ENCODE peak calls at places on chromosomes 2 and 18, in seven cellular contexts. A, L, N, C, T, J and Q are unnamed samples. For H3K4me1 and H3K36me3, the result is how much of the 10 kb centered on the place peaks cover.

GRCh38 chr2:196131949-196132925 is 39.1 kb downstream of the STK17B start:
- DNase-seq in T (no peak), A (no peak), N (no peak), J (peak), L (no peak), C (no peak), Q (peak)

GRCh38 chr2:105184420-105184819 is 57.1 kb upstream of the GPR45 start:
- DNase-seq in A (no peak), L (no peak), N (no peak), C (peak), T (no peak), J (no peak), Q (no peak)

GRCh38 chr2:201500534-201500933 is 49.0 kb downstream of the STRADB start:
- DNase-seq in A (peak), T (no peak), N (no peak), L (no peak), J (peak), C (no peak), Q (no peak)

GRCh38 chr2:172804423-172804822 is 68.8 kb downstream of the RAPGEF4 start:
- DNase-seq in N (no peak), A (no peak), C (no peak), L (no peak), J (no peak), T (no peak), Q (no peak)

GRCh38 chr2:205954707-205955106 is 131.3 kb downstream of the INO80D start:
- DNase-seq in T (no peak), L (no peak), J (no peak), C (no peak), N (no peak), A (no peak), Q (no peak)

GRCh38 chr2:9883897-9884296 is 40.6 kb downstream of the TAF1B start:
- DNase-seq in A (no peak), T (no peak), N (peak), L (no peak), J (no peak), C (no peak), Q (no peak)

GRCh38 chr2:78304678-78305077 is 720.8 kb upstream of the REG3G start:
- DNase-seq in C (no peak), L (no peak), A (no peak), T (no peak), N (no peak), J (no peak), Q (peak)

GRCh38 chr2:43224571-43225092 is 1.8 kb downstream of the ZFP36L2 start:
- DNase-seq in J (peak), N (peak), A (peak), L (no peak), C (no peak), T (peak), Q (no peak)

GRCh38 chr2:44120428-44120827 is 48.2 kb upstream of the PPM1B start:
- DNase-seq in A (peak), L (no peak), T (no peak), J (peak), N (no peak), C (no peak), Q (no peak)

GRCh38 chr2:30204281-30204680 is 27.1 kb upstream of the LBH start:
- DNase-seq in C (no peak), A (no peak), N (no peak), T (no peak), J (no peak), L (no peak), Q (no peak)

GRCh38 chr2:200943527-200944120 is 19.8 kb downstream of the ORC2 start:
- DNase-seq in L (no peak), T (no peak), N (no peak), C (no peak), J (no peak), A (no peak), Q (no peak)

GRCh38 chr2:156434461-156435291 is 1.5 kb upstream of the GPD2 start:
- DNase-seq in T (no peak), N (no peak), C (no peak), A (peak), J (peak), L (no peak), Q (no peak)

GRCh38 chr2:182740681-182741080 is 24.6 kb downstream of the DNAJC10 start:
- DNase-seq in N (no peak), T (no peak), A (no peak), C (no peak), L (no peak), J (no peak), Q (no peak)

GRCh38 chr2:26668041-26668440 is 24.5 kb upstream of the KCNK3 start:
- DNase-seq in J (no peak), C (no peak), L (no peak), N (no peak), T (no peak), A (no peak), Q (no peak)

GRCh38 chr18:59345556-59345955 is 13.5 kb downstream of the LMAN1 start:
- DNase-seq in T (no peak), C (no peak), L (no peak), A (no peak), N (no peak), J (no peak), Q (no peak)

GRCh38 chr2:181823405-181823804 is 68.1 kb upstream of the ITPRID2 start:
- DNase-seq in J (no peak), C (no peak), T (peak), A (no peak), L (no peak), N (no peak), Q (no peak)

GRCh38 chr18:22930089-22930713 is 2.9 kb upstream of the RBBP8 start:
- DNase-seq in C (peak), N (peak), L (peak), A (peak), J (peak), T (peak), Q (peak)

GRCh38 chr18:63320690-63321265 is 1.2 kb upstream of the BCL2 start:
- DNase-seq in L (peak), T (peak), N (peak), C (peak), J (peak), A (peak), Q (peak)

GRCh38 chr2:181848356-181848876 is 43.1 kb upstream of the ITPRID2 start:
- DNase-seq in T (no peak), C (no peak), L (no peak), J (no peak), N (no peak), A (no peak), Q (peak)

GRCh38 chr2:233707979-233708644 is 4.6 kb upstream of the UGT1A5 start:
- DNase-seq in C (no peak), N (no peak), L (no peak), T (no peak), A (peak), J (peak), Q (peak)

GRCh38 chr2:25981596-25982272 is 563 bp downstream of the KIF3C start:
- DNase-seq in C (no peak), A (no peak), T (no peak), J (peak), L (no peak), N (no peak), Q (no peak)

GRCh38 chr2:63842149-63843061 is 709 bp downstream of the UGP2 start:
- DNase-seq in A (peak), J (peak), L (no peak), C (peak), T (peak), N (peak), Q (peak)

DNA sequence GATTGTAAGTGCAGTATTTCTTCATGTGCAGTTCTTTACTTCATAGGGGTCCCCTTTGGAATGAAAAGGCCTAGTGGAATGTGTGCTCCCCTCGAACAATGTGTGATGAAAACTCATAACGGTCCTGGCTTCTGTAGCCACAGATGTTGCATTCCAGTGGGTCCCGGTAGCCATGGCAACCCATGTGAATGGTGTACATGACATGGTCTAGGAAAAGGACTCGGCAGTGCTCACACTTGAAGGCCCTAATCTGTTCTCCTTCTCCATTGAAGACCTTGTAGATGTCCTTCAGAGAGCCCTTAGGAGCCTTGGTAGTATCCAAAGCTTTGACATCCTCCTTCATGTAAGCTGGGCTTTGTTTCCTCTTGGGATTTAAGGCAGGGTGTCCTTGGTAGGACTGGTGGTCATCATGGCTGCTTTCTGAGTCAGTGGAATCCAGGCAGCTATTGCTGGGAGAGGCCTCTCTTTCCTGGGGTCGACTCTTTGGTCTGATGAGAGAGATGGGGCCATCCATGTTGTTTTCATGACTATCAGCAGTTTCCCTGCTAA is 144.0 kb downstream of the IKZF2 start:
- DNase-seq in A (no peak), N (no peak), J (no peak), C (no peak), L (no peak), T (no peak), Q (no peak)
- H3K4me1 ChIP-seq in A (under half), N (under half), J (under half), C (under half), L (under half), T (under half), Q (under half)

GRCh38 chr2:229089806-229090205 is 181.3 kb downstream of the PID1 start:
- DNase-seq in L (no peak), J (no peak), C (no peak), T (no peak), A (no peak), N (no peak), Q (no peak)
- TF ChIP-seq CTCF in L (no peak), J (no peak), C (no peak), T (no peak), A (no peak), N (no peak), Q (no peak)

DNA sequence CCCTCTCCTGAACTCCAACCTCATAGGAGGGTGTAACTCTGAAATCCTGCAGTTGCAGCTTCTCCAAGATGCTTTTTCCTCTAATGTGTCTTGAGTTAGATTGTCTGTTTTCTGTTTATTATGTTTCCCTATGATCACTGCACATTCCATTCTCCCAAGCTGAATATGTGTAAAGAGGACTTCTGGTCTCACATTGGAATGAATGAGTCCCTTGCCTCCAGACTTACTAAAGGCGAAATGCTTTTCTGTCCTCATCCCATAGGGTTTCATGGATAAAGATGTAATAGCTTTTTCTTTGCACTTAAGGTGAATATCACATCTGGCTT is 35.5 kb upstream of the CYP27A1 start:
- DNase-seq in C (no peak), J (no peak), A (no peak), L (no peak), T (no peak), N (no peak), Q (no peak)
- H3K36me3 ChIP-seq in C (under half), J (half or more), A (half or more), L (under half), T (under half), N (under half), Q (half or more)

GRCh38 chr2:231602874-231603467 is 10.3 kb downstream of the TEX44 start:
- DNase-seq in L (no peak), J (no peak), N (no peak), C (no peak), A (no peak), T (no peak), Q (no peak)
- H3K4me1 ChIP-seq in L (under half), J (under half), N (under half), C (under half), A (under half), T (under half), Q (under half)

DNA sequence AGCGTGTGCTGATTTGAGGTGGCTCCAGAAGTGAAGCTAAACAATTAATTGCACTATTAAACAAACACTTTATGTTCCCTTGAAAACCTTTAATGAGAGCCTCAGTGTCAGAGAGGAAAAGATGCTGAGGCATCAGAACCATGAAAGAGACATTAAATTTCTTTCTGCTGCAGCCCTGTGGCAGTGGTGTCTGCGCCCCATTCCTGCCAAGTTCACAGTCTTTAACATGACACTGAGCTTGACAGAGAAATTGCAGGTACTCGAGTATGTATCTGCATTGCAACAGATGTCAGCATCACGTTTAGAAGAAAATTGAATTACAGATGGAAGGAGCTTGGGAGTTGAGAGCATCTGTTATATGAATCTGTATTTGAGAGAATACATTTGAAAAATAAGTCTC is 111.3 kb upstream of the CREB1 start:
- DNase-seq in N (no peak), C (no peak), A (no peak), T (no peak), J (no peak), L (no peak), Q (no peak)
- TF ChIP-seq CTCF in N (no peak), C (no peak), A (no peak), T (no peak), J (no peak), L (no peak), Q (no peak)